ENCODE peak calls at places on chromosomes 7 and 10, in eight cellular contexts. K is body of pancreas; E is dorsolateral prefrontal cortex; N is heart right ventricle; M is CD4-positive, alpha-beta T cell; T is lung; O is sigmoid colon; A is hepatocyte. H is an unnamed sample.

GRCh38 chr7:99720370-99721128 is 14.4 kb downstream of the CYP3A7 start:
- DNase-seq in K (peak; percentile 66), E (no peak), N (no peak), M (no peak), T (no peak), O (no peak), A (peak; percentile 38), H (no peak)

GRCh38 chr10:25766687-25767221 is 167.3 kb upstream of the MYO3A start:
- DNase-seq in K (no peak), E (no peak), N (no peak), M (no peak), T (no peak), O (no peak), A (no peak), H (no peak)

GRCh38 chr10:97065128-97065527 is 120.6 kb downstream of the SLIT1 start:
- DNase-seq in K (peak; percentile 57), E (no peak), N (no peak), M (no peak), T (no peak), O (no peak), A (no peak), H (no peak)

GRCh38 chr7:4849390-4849789 is 12.4 kb downstream of the PAPOLB start:
- DNase-seq in K (peak; percentile 33), E (peak; percentile 42), N (no peak), M (no peak), T (no peak), O (no peak), A (peak; percentile 42), H (no peak)

GRCh38 chr10:77286851-77287250 is 350.8 kb downstream of the KCNMA1 start:
- DNase-seq in K (no peak), E (no peak), N (no peak), M (no peak), T (no peak), O (no peak), A (no peak), H (no peak)

GRCh38 chr7:134718211-134718875 is 61.1 kb upstream of the CALD1 start:
- DNase-seq in K (no peak), E (no peak), N (no peak), M (no peak), T (no peak), O (no peak), A (no peak), H (no peak)

GRCh38 chr10:130362308-130362761 is 226.1 kb downstream of the GLRX3 start:
- DNase-seq in K (no peak), E (no peak), N (peak; percentile 55), M (no peak), T (no peak), O (no peak), A (peak; percentile 80), H (no peak)

GRCh38 chr7:90749774-90750173 is 153.7 kb downstream of the CDK14 start:
- DNase-seq in K (no peak), E (no peak), N (no peak), M (no peak), T (no peak), O (no peak), A (peak; percentile 23), H (no peak)

GRCh38 chr7:27064169-27064568 is 31.6 kb downstream of the HOXA1 start:
- DNase-seq in K (no peak), E (no peak), N (no peak), M (no peak), T (no peak), O (no peak), A (no peak), H (no peak)

GRCh38 chr7:70952311-70952710 is 179.6 kb upstream of the GALNT17 start:
- DNase-seq in K (no peak), E (no peak), N (no peak), M (no peak), T (no peak), O (no peak), A (no peak), H (no peak)

GRCh38 chr7:29289156-29290021 is 94.8 kb downstream of the CHN2 start:
- DNase-seq in K (peak; percentile 47), E (peak; percentile 67), N (no peak), M (no peak), T (no peak), O (no peak), A (no peak), H (peak; percentile 44)

GRCh38 chr7:123916240-123916724 is 8.8 kb upstream of the SPAM1 start:
- DNase-seq in K (no peak), E (no peak), N (no peak), M (no peak), T (no peak), O (no peak), A (peak; percentile 57), H (no peak)

GRCh38 chr7:150335101-150335773 is 6.2 kb downstream of the RARRES2 start:
- DNase-seq in K (peak; percentile 62), E (no peak), N (no peak), M (no peak), T (no peak), O (no peak), A (no peak), H (no peak)

GRCh38 chr10:24847476-24847875 is 104.9 kb downstream of the PRTFDC1 start:
- DNase-seq in K (no peak), E (no peak), N (no peak), M (no peak), T (no peak), O (no peak), A (no peak), H (no peak)

GRCh38 chr10:108452483-108453060 is 1288.1 kb upstream of the SORCS1 start:
- DNase-seq in K (no peak), E (no peak), N (no peak), M (no peak), T (no peak), O (no peak), A (no peak), H (no peak)

GRCh38 chr7:33452805-33453502 is 323.6 kb downstream of the BBS9 start:
- DNase-seq in K (no peak), E (no peak), N (no peak), M (no peak), T (no peak), O (no peak), A (no peak), H (no peak)

GRCh38 chr7:15685358-15686181 is 913 bp downstream of the MEOX2 start:
- DNase-seq in K (no peak), E (peak; percentile 39), N (peak; percentile 48), M (no peak), T (no peak), O (peak; percentile 73), A (peak; percentile 18), H (no peak)

GRCh38 chr7:106794276-106795136 is 70.6 kb upstream of the PIK3CG start:
- DNase-seq in K (no peak), E (no peak), N (no peak), M (no peak), T (no peak), O (no peak), A (no peak), H (no peak)

GRCh38 chr10:62760401-62760800 is 44.1 kb upstream of the ADO start:
- DNase-seq in K (no peak), E (no peak), N (peak; percentile 37), M (no peak), T (no peak), O (no peak), A (no peak), H (no peak)

GRCh38 chr10:8061274-8062211 is 7.1 kb downstream of the GATA3 start:
- DNase-seq in K (no peak), E (no peak), N (no peak), M (peak; percentile 59), T (no peak), O (no peak), A (no peak), H (peak; percentile 52)

GRCh38 chr10:8064436-8064835 is 9.9 kb downstream of the GATA3 start:
- DNase-seq in K (no peak), E (no peak), N (no peak), M (no peak), T (no peak), O (no peak), A (no peak), H (no peak)

GRCh38 chr10:8063935-8064334 is 9.4 kb downstream of the GATA3 start:
- DNase-seq in K (no peak), E (no peak), N (no peak), M (no peak), T (no peak), O (no peak), A (no peak), H (no peak)

GRCh38 chr10:8065651-8066050 is 11.2 kb downstream of the GATA3 start:
- DNase-seq in K (no peak), E (no peak), N (no peak), M (no peak), T (no peak), O (no peak), A (no peak), H (no peak)

DNA sequence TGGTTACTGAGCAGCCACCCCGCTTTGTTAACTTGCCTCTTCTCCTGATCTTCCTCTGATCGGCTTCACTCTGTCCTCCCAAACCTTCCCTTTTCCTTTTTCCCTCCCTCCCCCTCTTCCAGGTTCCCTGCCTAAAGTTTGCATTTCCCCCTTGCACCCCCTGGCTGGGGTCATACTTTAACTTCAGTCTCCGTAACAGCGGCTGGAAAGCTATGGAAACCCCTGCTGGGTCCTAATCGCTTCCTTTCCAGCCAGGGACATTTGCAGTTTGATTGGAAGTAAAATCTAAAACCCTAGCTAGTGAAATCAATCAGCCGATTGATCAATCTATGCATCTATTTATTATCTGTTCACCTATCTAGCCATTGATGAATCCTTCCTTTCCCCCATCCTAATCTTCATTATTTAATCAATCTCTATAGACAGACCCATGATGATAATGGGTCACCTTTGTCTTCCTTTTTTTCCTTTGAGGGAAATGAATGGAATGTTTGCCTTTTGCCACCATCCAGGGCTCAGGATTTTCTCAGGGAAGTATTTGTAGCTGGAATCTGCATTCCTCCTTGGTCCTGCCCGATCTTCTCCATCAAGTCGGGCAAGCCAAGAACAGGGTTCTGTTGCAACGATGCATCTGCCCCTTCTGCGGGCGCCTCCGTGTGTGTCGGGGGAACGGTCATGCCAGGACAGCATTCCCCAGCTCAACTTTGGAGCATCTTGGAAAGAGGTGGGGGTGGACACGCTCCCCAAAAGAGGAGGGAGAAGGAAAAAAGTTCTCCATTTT is 8.8 kb downstream of the GATA3 start:
- DNase-seq in K (no peak), E (no peak), N (no peak), M (no peak), T (no peak), O (no peak), A (no peak), H (no peak)
- H3K27me3 ChIP-seq in K (no peaks in the 10 kb centered on the region), E (peaks cover 37% of the 10 kb centered on the region), N (peaks cover 58% of the 10 kb centered on the region), M (no peaks in the 10 kb centered on the region), T (no peaks in the 10 kb centered on the region), O (peaks cover 2% of the 10 kb centered on the region), A (peaks cover 56% of the 10 kb centered on the region), H (no peaks in the 10 kb centered on the region)

GRCh38 chr7:73970801-73971229 is 57.2 kb upstream of the ELN start:
- DNase-seq in K (no peak), E (no peak), N (no peak), M (peak; percentile 21), T (peak; percentile 22), O (no peak), A (no peak), H (no peak)
- TF ChIP-seq CTCF in K (no peak), E (no peak), N (no peak), M (no peak), T (no peak), O (no peak), A (no peak), H (no peak)

GRCh38 chr10:49601857-49602256 is 8.3 kb upstream of the SLC18A3 start:
- DNase-seq in K (no peak), E (no peak), N (no peak), M (peak; percentile 7), T (no peak), O (no peak), A (no peak), H (no peak)
- H3K27me3 ChIP-seq in K (no peaks in the 10 kb centered on the region), E (no peaks in the 10 kb centered on the region), N (peaks cover 50% of the 10 kb centered on the region), M (peaks cover 20% of the 10 kb centered on the region), T (no peaks in the 10 kb centered on the region), O (no peaks in the 10 kb centered on the region), A (peaks cover 20% of the 10 kb centered on the region), H (no peaks in the 10 kb centered on the region)

GRCh38 chr7:91784469-91784868 is 96.0 kb downstream of the MTERF1 start:
- DNase-seq in K (no peak), E (no peak), N (no peak), M (no peak), T (no peak), O (no peak), A (peak; percentile 58), H (no peak)
- TF ChIP-seq CTCF in K (peak; percentile 29), E (peak; percentile 37), N (peak; percentile 58), M (no peak), T (no peak), O (no peak), A (peak; percentile 66), H (peak; percentile 3)